ENCODE peak calls at places on chromosomes 13 and 19, in seven cellular contexts. One of them, this sample, is unnamed.

GRCh38 chr19:18861917-18862316 is 30.2 kb downstream of the UPF1 start:
- DNase-seq in CD8-positive, alpha-beta memory T cell: no peak
- DNase-seq in NCI-H2107: no peak
- DNase-seq in MV-4-11: no peak
- DNase-seq in GM23248: no peak
- DNase-seq in stimulated activated CD4-positive, alpha-beta T cell treated with anti-CD3 and anti-CD28 coated beads, Interleukin-15, amount 100 ng/mL, for 1 hour: no peak
- DNase-seq in T-cell: no peak
- DNase-seq in this sample: no peak

GRCh38 chr13:104740616-104741222 is 1674.5 kb upstream of the SLC10A2 start:
- DNase-seq in CD8-positive, alpha-beta memory T cell: no peak
- DNase-seq in NCI-H2107: no peak
- DNase-seq in MV-4-11: no peak
- DNase-seq in GM23248: no peak
- DNase-seq in stimulated activated CD4-positive, alpha-beta T cell treated with anti-CD3 and anti-CD28 coated beads, Interleukin-15, amount 100 ng/mL, for 1 hour: no peak
- DNase-seq in T-cell: no peak
- DNase-seq in this sample: no peak

GRCh38 chr13:22214184-22214583 is 543.3 kb downstream of the FGF9 start:
- DNase-seq in CD8-positive, alpha-beta memory T cell: no peak
- DNase-seq in NCI-H2107: no peak
- DNase-seq in MV-4-11: no peak
- DNase-seq in GM23248: no peak
- DNase-seq in stimulated activated CD4-positive, alpha-beta T cell treated with anti-CD3 and anti-CD28 coated beads, Interleukin-15, amount 100 ng/mL, for 1 hour: no peak
- DNase-seq in T-cell: no peak
- DNase-seq in this sample: no peak

GRCh38 chr13:39970177-39970846 is 314.9 kb downstream of the COG6 start:
- DNase-seq in CD8-positive, alpha-beta memory T cell: no peak
- DNase-seq in NCI-H2107: no peak
- DNase-seq in MV-4-11: no peak
- DNase-seq in GM23248: no peak
- DNase-seq in stimulated activated CD4-positive, alpha-beta T cell treated with anti-CD3 and anti-CD28 coated beads, Interleukin-15, amount 100 ng/mL, for 1 hour: no peak
- DNase-seq in T-cell: no peak
- DNase-seq in this sample: no peak

GRCh38 chr19:17555929-17556813 is 722 bp downstream of the COLGALT1 start:
- DNase-seq in CD8-positive, alpha-beta memory T cell: no peak
- DNase-seq in NCI-H2107: no peak
- DNase-seq in MV-4-11: peak; percentile 97
- DNase-seq in GM23248: peak; percentile 78
- DNase-seq in stimulated activated CD4-positive, alpha-beta T cell treated with anti-CD3 and anti-CD28 coated beads, Interleukin-15, amount 100 ng/mL, for 1 hour: peak; percentile 26
- DNase-seq in T-cell: no peak
- DNase-seq in this sample: no peak

GRCh38 chr19:51799998-51800848 is 5.3 kb downstream of the FPR3 start:
- DNase-seq in CD8-positive, alpha-beta memory T cell: no peak
- DNase-seq in NCI-H2107: no peak
- DNase-seq in MV-4-11: no peak
- DNase-seq in GM23248: no peak
- DNase-seq in stimulated activated CD4-positive, alpha-beta T cell treated with anti-CD3 and anti-CD28 coated beads, Interleukin-15, amount 100 ng/mL, for 1 hour: no peak
- DNase-seq in T-cell: no peak
- DNase-seq in this sample: no peak

GRCh38 chr13:113141591-113141950 is 16.9 kb upstream of the PROZ start:
- DNase-seq in CD8-positive, alpha-beta memory T cell: no peak
- DNase-seq in NCI-H2107: no peak
- DNase-seq in MV-4-11: no peak
- DNase-seq in GM23248: no peak
- DNase-seq in stimulated activated CD4-positive, alpha-beta T cell treated with anti-CD3 and anti-CD28 coated beads, Interleukin-15, amount 100 ng/mL, for 1 hour: no peak
- DNase-seq in T-cell: no peak
- DNase-seq in this sample: no peak

GRCh38 chr19:48403606-48404005 is 10.1 kb downstream of the GRIN2D start:
- DNase-seq in CD8-positive, alpha-beta memory T cell: no peak
- DNase-seq in NCI-H2107: no peak
- DNase-seq in MV-4-11: peak; percentile 63
- DNase-seq in GM23248: peak; percentile 65
- DNase-seq in stimulated activated CD4-positive, alpha-beta T cell treated with anti-CD3 and anti-CD28 coated beads, Interleukin-15, amount 100 ng/mL, for 1 hour: no peak
- DNase-seq in T-cell: peak; percentile 44
- DNase-seq in this sample: no peak

GRCh38 chr13:110641055-110642015 is 26.0 kb downstream of the NAXD start:
- DNase-seq in CD8-positive, alpha-beta memory T cell: no peak
- DNase-seq in NCI-H2107: peak; percentile 81
- DNase-seq in MV-4-11: no peak
- DNase-seq in GM23248: peak; percentile 26
- DNase-seq in stimulated activated CD4-positive, alpha-beta T cell treated with anti-CD3 and anti-CD28 coated beads, Interleukin-15, amount 100 ng/mL, for 1 hour: no peak
- DNase-seq in T-cell: no peak
- DNase-seq in this sample: no peak

GRCh38 chr13:98825659-98826058 is 73.2 kb upstream of the SLC15A1 start:
- DNase-seq in CD8-positive, alpha-beta memory T cell: no peak
- DNase-seq in NCI-H2107: no peak
- DNase-seq in MV-4-11: no peak
- DNase-seq in GM23248: no peak
- DNase-seq in stimulated activated CD4-positive, alpha-beta T cell treated with anti-CD3 and anti-CD28 coated beads, Interleukin-15, amount 100 ng/mL, for 1 hour: no peak
- DNase-seq in T-cell: no peak
- DNase-seq in this sample: no peak

GRCh38 chr13:109126973-109127615 is 497.7 kb downstream of the MYO16 start:
- DNase-seq in CD8-positive, alpha-beta memory T cell: no peak
- DNase-seq in NCI-H2107: no peak
- DNase-seq in MV-4-11: no peak
- DNase-seq in GM23248: no peak
- DNase-seq in stimulated activated CD4-positive, alpha-beta T cell treated with anti-CD3 and anti-CD28 coated beads, Interleukin-15, amount 100 ng/mL, for 1 hour: no peak
- DNase-seq in T-cell: no peak
- DNase-seq in this sample: no peak

GRCh38 chr13:76223565-76223964 is 587.4 kb downstream of the LMO7 start:
- DNase-seq in CD8-positive, alpha-beta memory T cell: no peak
- DNase-seq in NCI-H2107: no peak
- DNase-seq in MV-4-11: no peak
- DNase-seq in GM23248: no peak
- DNase-seq in stimulated activated CD4-positive, alpha-beta T cell treated with anti-CD3 and anti-CD28 coated beads, Interleukin-15, amount 100 ng/mL, for 1 hour: no peak
- DNase-seq in T-cell: no peak
- DNase-seq in this sample: no peak

GRCh38 chr13:106709509-106709908 is 141.6 kb upstream of the ARGLU1 start:
- DNase-seq in CD8-positive, alpha-beta memory T cell: no peak
- DNase-seq in NCI-H2107: no peak
- DNase-seq in MV-4-11: no peak
- DNase-seq in GM23248: no peak
- DNase-seq in stimulated activated CD4-positive, alpha-beta T cell treated with anti-CD3 and anti-CD28 coated beads, Interleukin-15, amount 100 ng/mL, for 1 hour: no peak
- DNase-seq in T-cell: no peak
- DNase-seq in this sample: no peak

GRCh38 chr19:43562698-43563241 is 12.6 kb downstream of the XRCC1 start:
- DNase-seq in CD8-positive, alpha-beta memory T cell: peak; percentile 74
- DNase-seq in NCI-H2107: peak; percentile 42
- DNase-seq in MV-4-11: peak; percentile 100
- DNase-seq in GM23248: peak; percentile 88
- DNase-seq in stimulated activated CD4-positive, alpha-beta T cell treated with anti-CD3 and anti-CD28 coated beads, Interleukin-15, amount 100 ng/mL, for 1 hour: peak; percentile 24
- DNase-seq in T-cell: peak; percentile 81
- DNase-seq in this sample: peak; percentile 55

GRCh38 chr13:44470623-44471562 is 97.3 kb downstream of the SERP2 start:
- DNase-seq in CD8-positive, alpha-beta memory T cell: no peak
- DNase-seq in NCI-H2107: no peak
- DNase-seq in MV-4-11: peak; percentile 11
- DNase-seq in GM23248: peak; percentile 52
- DNase-seq in stimulated activated CD4-positive, alpha-beta T cell treated with anti-CD3 and anti-CD28 coated beads, Interleukin-15, amount 100 ng/mL, for 1 hour: no peak
- DNase-seq in T-cell: no peak
- DNase-seq in this sample: no peak

GRCh38 chr19:3369337-3370213 is 3.2 kb downstream of the NFIC start:
- DNase-seq in CD8-positive, alpha-beta memory T cell: no peak
- DNase-seq in NCI-H2107: no peak
- DNase-seq in MV-4-11: peak; percentile 78
- DNase-seq in GM23248: peak; percentile 89
- DNase-seq in stimulated activated CD4-positive, alpha-beta T cell treated with anti-CD3 and anti-CD28 coated beads, Interleukin-15, amount 100 ng/mL, for 1 hour: no peak
- DNase-seq in T-cell: no peak
- DNase-seq in this sample: no peak

GRCh38 chr19:14440049-14440448 is 6.9 kb downstream of the PKN1 start:
- DNase-seq in CD8-positive, alpha-beta memory T cell: peak; percentile 69
- DNase-seq in NCI-H2107: no peak
- DNase-seq in MV-4-11: peak; percentile 97
- DNase-seq in GM23248: no peak
- DNase-seq in stimulated activated CD4-positive, alpha-beta T cell treated with anti-CD3 and anti-CD28 coated beads, Interleukin-15, amount 100 ng/mL, for 1 hour: peak; percentile 66
- DNase-seq in T-cell: peak; percentile 78
- DNase-seq in this sample: peak; percentile 57

GRCh38 chr13:39501711-39502324 is 101.2 kb downstream of the LHFPL6 start:
- DNase-seq in CD8-positive, alpha-beta memory T cell: no peak
- DNase-seq in NCI-H2107: no peak
- DNase-seq in MV-4-11: no peak
- DNase-seq in GM23248: no peak
- DNase-seq in stimulated activated CD4-positive, alpha-beta T cell treated with anti-CD3 and anti-CD28 coated beads, Interleukin-15, amount 100 ng/mL, for 1 hour: no peak
- DNase-seq in T-cell: no peak
- DNase-seq in this sample: no peak

GRCh38 chr19:18501832-18502231 is 20.0 kb downstream of the ELL start:
- DNase-seq in CD8-positive, alpha-beta memory T cell: no peak
- DNase-seq in NCI-H2107: no peak
- DNase-seq in MV-4-11: peak; percentile 69
- DNase-seq in GM23248: no peak
- DNase-seq in stimulated activated CD4-positive, alpha-beta T cell treated with anti-CD3 and anti-CD28 coated beads, Interleukin-15, amount 100 ng/mL, for 1 hour: no peak
- DNase-seq in T-cell: no peak
- DNase-seq in this sample: no peak

GRCh38 chr19:18772620-18773587 is 18.2 kb downstream of the COMP start:
- DNase-seq in CD8-positive, alpha-beta memory T cell: no peak
- DNase-seq in NCI-H2107: no peak
- DNase-seq in MV-4-11: no peak
- DNase-seq in GM23248: no peak
- DNase-seq in stimulated activated CD4-positive, alpha-beta T cell treated with anti-CD3 and anti-CD28 coated beads, Interleukin-15, amount 100 ng/mL, for 1 hour: no peak
- DNase-seq in T-cell: no peak
- DNase-seq in this sample: no peak

GRCh38 chr19:30144242-30144758 is 202.3 kb downstream of the URI1 start:
- DNase-seq in CD8-positive, alpha-beta memory T cell: no peak
- DNase-seq in NCI-H2107: no peak
- DNase-seq in MV-4-11: no peak
- DNase-seq in GM23248: no peak
- DNase-seq in stimulated activated CD4-positive, alpha-beta T cell treated with anti-CD3 and anti-CD28 coated beads, Interleukin-15, amount 100 ng/mL, for 1 hour: no peak
- DNase-seq in T-cell: no peak
- DNase-seq in this sample: no peak

GRCh38 chr13:42219051-42219450 is 52.9 kb upstream of the AKAP11 start:
- DNase-seq in CD8-positive, alpha-beta memory T cell: no peak
- DNase-seq in NCI-H2107: no peak
- DNase-seq in MV-4-11: no peak
- DNase-seq in GM23248: no peak
- DNase-seq in stimulated activated CD4-positive, alpha-beta T cell treated with anti-CD3 and anti-CD28 coated beads, Interleukin-15, amount 100 ng/mL, for 1 hour: no peak
- DNase-seq in T-cell: no peak
- DNase-seq in this sample: no peak

GRCh38 chr13:101773062-101773461 is 320.6 kb downstream of the ITGBL1 start:
- DNase-seq in CD8-positive, alpha-beta memory T cell: no peak
- DNase-seq in NCI-H2107: no peak
- DNase-seq in MV-4-11: no peak
- DNase-seq in GM23248: peak; percentile 33
- DNase-seq in stimulated activated CD4-positive, alpha-beta T cell treated with anti-CD3 and anti-CD28 coated beads, Interleukin-15, amount 100 ng/mL, for 1 hour: no peak
- DNase-seq in T-cell: no peak
- DNase-seq in this sample: no peak

GRCh38 chr19:44800461-44800860 is 8.4 kb upstream of the BCAM start:
- DNase-seq in CD8-positive, alpha-beta memory T cell: peak; percentile 81
- DNase-seq in NCI-H2107: peak; percentile 63
- DNase-seq in MV-4-11: peak; percentile 85
- DNase-seq in GM23248: peak; percentile 80
- DNase-seq in stimulated activated CD4-positive, alpha-beta T cell treated with anti-CD3 and anti-CD28 coated beads, Interleukin-15, amount 100 ng/mL, for 1 hour: peak; percentile 67
- DNase-seq in T-cell: peak; percentile 80
- DNase-seq in this sample: peak; percentile 63

GRCh38 chr13:30493670-30494381 is 28.1 kb upstream of the HMGB1 start:
- DNase-seq in CD8-positive, alpha-beta memory T cell: no peak
- DNase-seq in NCI-H2107: no peak
- DNase-seq in MV-4-11: no peak
- DNase-seq in GM23248: no peak
- DNase-seq in stimulated activated CD4-positive, alpha-beta T cell treated with anti-CD3 and anti-CD28 coated beads, Interleukin-15, amount 100 ng/mL, for 1 hour: no peak
- DNase-seq in T-cell: no peak
- DNase-seq in this sample: no peak

GRCh38 chr13:111978536-111978935 is 88.4 kb upstream of the SOX1 start:
- DNase-seq in CD8-positive, alpha-beta memory T cell: no peak
- DNase-seq in NCI-H2107: no peak
- DNase-seq in MV-4-11: no peak
- DNase-seq in GM23248: no peak
- DNase-seq in stimulated activated CD4-positive, alpha-beta T cell treated with anti-CD3 and anti-CD28 coated beads, Interleukin-15, amount 100 ng/mL, for 1 hour: no peak
- DNase-seq in T-cell: no peak
- DNase-seq in this sample: no peak

GRCh38 chr13:50645092-50645491 is 198.4 kb downstream of the DLEU7 start:
- DNase-seq in CD8-positive, alpha-beta memory T cell: no peak
- DNase-seq in NCI-H2107: no peak
- DNase-seq in MV-4-11: no peak
- DNase-seq in GM23248: peak; percentile 65
- DNase-seq in stimulated activated CD4-positive, alpha-beta T cell treated with anti-CD3 and anti-CD28 coated beads, Interleukin-15, amount 100 ng/mL, for 1 hour: no peak
- DNase-seq in T-cell: no peak
- DNase-seq in this sample: no peak

GRCh38 chr19:48006762-48007161 is 12.3 kb downstream of the ELSPBP1 start:
- DNase-seq in CD8-positive, alpha-beta memory T cell: no peak
- DNase-seq in NCI-H2107: no peak
- DNase-seq in MV-4-11: no peak
- DNase-seq in GM23248: peak; percentile 4
- DNase-seq in stimulated activated CD4-positive, alpha-beta T cell treated with anti-CD3 and anti-CD28 coated beads, Interleukin-15, amount 100 ng/mL, for 1 hour: no peak
- DNase-seq in T-cell: no peak
- DNase-seq in this sample: no peak

GRCh38 chr13:38045278-38046048 is 175.9 kb upstream of the TRPC4 start:
- DNase-seq in CD8-positive, alpha-beta memory T cell: no peak
- DNase-seq in NCI-H2107: no peak
- DNase-seq in MV-4-11: peak; percentile 36
- DNase-seq in GM23248: peak; percentile 45
- DNase-seq in stimulated activated CD4-positive, alpha-beta T cell treated with anti-CD3 and anti-CD28 coated beads, Interleukin-15, amount 100 ng/mL, for 1 hour: no peak
- DNase-seq in T-cell: no peak
- DNase-seq in this sample: no peak

GRCh38 chr19:3356805-3357204 is 9.6 kb upstream of the NFIC start:
- DNase-seq in CD8-positive, alpha-beta memory T cell: no peak
- DNase-seq in NCI-H2107: no peak
- DNase-seq in MV-4-11: no peak
- DNase-seq in GM23248: peak; percentile 16
- DNase-seq in stimulated activated CD4-positive, alpha-beta T cell treated with anti-CD3 and anti-CD28 coated beads, Interleukin-15, amount 100 ng/mL, for 1 hour: no peak
- DNase-seq in T-cell: no peak
- DNase-seq in this sample: no peak

GRCh38 chr13:32426191-32426980 is 1.5 kb downstream of the N4BP2L1 start:
- DNase-seq in CD8-positive, alpha-beta memory T cell: no peak
- DNase-seq in NCI-H2107: no peak
- DNase-seq in MV-4-11: peak; percentile 90
- DNase-seq in GM23248: peak; percentile 55
- DNase-seq in stimulated activated CD4-positive, alpha-beta T cell treated with anti-CD3 and anti-CD28 coated beads, Interleukin-15, amount 100 ng/mL, for 1 hour: peak; percentile 8
- DNase-seq in T-cell: peak; percentile 42
- DNase-seq in this sample: no peak